ENCODE peak calls at places on chromosome 2, in seven cellular contexts. One of them, this sample, is unnamed.

GRCh38 chr2:202432776-202433175 is 56.6 kb downstream of the BMPR2 start:
- DNase-seq in mesendoderm: no peak
- DNase-seq in H1: no peak
- DNase-seq in neuronal stem cell: no peak
- DNase-seq in H9: no peak
- DNase-seq in trophoblast cell: no peak
- DNase-seq in IMR-90: no peak
- DNase-seq in this sample: no peak

GRCh38 chr2:231951452-231951851 is 10.1 kb upstream of the DIS3L2 start:
- DNase-seq in trophoblast cell: no peak
- DNase-seq in mesendoderm: no peak
- DNase-seq in IMR-90: no peak
- DNase-seq in H1: no peak
- DNase-seq in H9: no peak
- DNase-seq in neuronal stem cell: no peak
- DNase-seq in this sample: no peak

GRCh38 chr2:15839461-15840124 is 100.8 kb upstream of the MYCN start:
- DNase-seq in IMR-90: no peak
- DNase-seq in trophoblast cell: no peak
- DNase-seq in H1: no peak
- DNase-seq in H9: no peak
- DNase-seq in mesendoderm: no peak
- DNase-seq in neuronal stem cell: no peak
- DNase-seq in this sample: no peak

GRCh38 chr2:10221976-10222870 is 80.5 kb upstream of the HPCAL1 start:
- DNase-seq in neuronal stem cell: no peak
- DNase-seq in H1: no peak
- DNase-seq in trophoblast cell: no peak
- DNase-seq in H9: no peak
- DNase-seq in IMR-90: no peak
- DNase-seq in mesendoderm: no peak
- DNase-seq in this sample: no peak

GRCh38 chr2:113172721-113173562 is 829 bp upstream of the PSD4 start:
- DNase-seq in trophoblast cell: no peak
- DNase-seq in IMR-90: no peak
- DNase-seq in neuronal stem cell: no peak
- DNase-seq in H1: no peak
- DNase-seq in H9: no peak
- DNase-seq in mesendoderm: no peak
- DNase-seq in this sample: no peak

GRCh38 chr2:166568409-166568808 is 74.4 kb upstream of the SCN7A start:
- DNase-seq in neuronal stem cell: no peak
- DNase-seq in H9: no peak
- DNase-seq in IMR-90: no peak
- DNase-seq in trophoblast cell: no peak
- DNase-seq in H1: no peak
- DNase-seq in mesendoderm: no peak
- DNase-seq in this sample: no peak

GRCh38 chr2:63903003-63903402 is 61.3 kb downstream of the UGP2 start:
- DNase-seq in mesendoderm: no peak
- DNase-seq in neuronal stem cell: no peak
- DNase-seq in IMR-90: peak; percentile 26
- DNase-seq in trophoblast cell: no peak
- DNase-seq in H9: no peak
- DNase-seq in H1: no peak
- DNase-seq in this sample: peak; percentile 17

GRCh38 chr2:68487773-68488355 is 20.5 kb downstream of the APLF start:
- DNase-seq in trophoblast cell: no peak
- DNase-seq in mesendoderm: no peak
- DNase-seq in IMR-90: peak; percentile 53
- DNase-seq in H9: no peak
- DNase-seq in neuronal stem cell: no peak
- DNase-seq in H1: no peak
- DNase-seq in this sample: peak; percentile 44

GRCh38 chr2:182280128-182280527 is 146.7 kb downstream of the PDE1A start:
- DNase-seq in H9: no peak
- DNase-seq in H1: no peak
- DNase-seq in trophoblast cell: no peak
- DNase-seq in IMR-90: peak; percentile 69
- DNase-seq in mesendoderm: no peak
- DNase-seq in neuronal stem cell: no peak
- DNase-seq in this sample: peak; percentile 73

GRCh38 chr2:119225084-119225864 is 1.6 kb downstream of the STEAP3 start:
- DNase-seq in H9: no peak
- DNase-seq in neuronal stem cell: no peak
- DNase-seq in trophoblast cell: no peak
- DNase-seq in mesendoderm: peak; percentile 38
- DNase-seq in IMR-90: peak; percentile 32
- DNase-seq in H1: no peak
- DNase-seq in this sample: no peak

GRCh38 chr2:231926180-231926741 is at the start of gene NPPC:
- DNase-seq in IMR-90: peak; percentile 54
- DNase-seq in H9: peak; percentile 83
- DNase-seq in trophoblast cell: peak; percentile 18
- DNase-seq in H1: peak; percentile 84
- DNase-seq in mesendoderm: peak; percentile 76
- DNase-seq in neuronal stem cell: peak; percentile 81
- DNase-seq in this sample: peak; percentile 46

GRCh38 chr2:24412812-24413211 is 52.5 kb upstream of the ITSN2 start:
- DNase-seq in mesendoderm: no peak
- DNase-seq in H9: no peak
- DNase-seq in H1: no peak
- DNase-seq in IMR-90: no peak
- DNase-seq in trophoblast cell: no peak
- DNase-seq in neuronal stem cell: no peak
- DNase-seq in this sample: no peak

GRCh38 chr2:81650048-81650971 is 1345.8 kb upstream of the LRRTM1 start:
- DNase-seq in H9: no peak
- DNase-seq in H1: no peak
- DNase-seq in mesendoderm: peak; percentile 11
- DNase-seq in neuronal stem cell: no peak
- DNase-seq in IMR-90: peak; percentile 39
- DNase-seq in trophoblast cell: no peak
- DNase-seq in this sample: peak; percentile 3

GRCh38 chr2:81647715-81648114 is 1343.2 kb upstream of the LRRTM1 start:
- DNase-seq in mesendoderm: peak; percentile 5
- DNase-seq in H9: no peak
- DNase-seq in neuronal stem cell: no peak
- DNase-seq in IMR-90: no peak
- DNase-seq in H1: no peak
- DNase-seq in trophoblast cell: no peak
- DNase-seq in this sample: no peak

GRCh38 chr2:81645750-81646301 is 1341.3 kb upstream of the LRRTM1 start:
- DNase-seq in H9: no peak
- DNase-seq in neuronal stem cell: no peak
- DNase-seq in H1: no peak
- DNase-seq in IMR-90: no peak
- DNase-seq in trophoblast cell: no peak
- DNase-seq in mesendoderm: no peak
- DNase-seq in this sample: no peak

DNA sequence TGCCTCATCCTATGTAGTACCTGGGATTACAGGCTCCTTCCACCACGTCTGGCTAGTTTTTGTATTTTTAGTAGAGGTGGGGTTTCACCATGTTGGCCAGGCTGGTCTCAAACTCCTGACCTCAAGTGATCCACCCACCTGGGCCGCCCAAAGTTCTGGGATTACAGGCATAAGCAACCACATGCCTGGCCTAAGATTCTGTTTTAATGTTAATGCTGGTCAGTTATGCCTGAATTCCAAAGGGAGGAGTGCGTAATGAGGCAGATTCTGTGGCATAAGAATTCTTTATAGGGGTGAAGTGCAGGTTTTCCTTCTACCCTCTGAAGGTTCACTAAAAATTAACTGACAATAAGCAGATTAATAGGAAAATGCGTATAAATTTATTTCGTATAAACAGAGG is 1343.8 kb upstream of the LRRTM1 start:
- DNase-seq in H1: peak; percentile 44
- DNase-seq in H9: peak; percentile 52
- DNase-seq in neuronal stem cell: no peak
- DNase-seq in trophoblast cell: no peak
- DNase-seq in IMR-90: no peak
- DNase-seq in mesendoderm: peak; percentile 25
- DNase-seq in this sample: no peak
- H3K4ac ChIP-seq in H1: no peak overlapping the region
- H3K4ac ChIP-seq in H9: no peak overlapping the region
- H3K4ac ChIP-seq in neuronal stem cell: no peak overlapping the region
- H3K4ac ChIP-seq in trophoblast cell: no peak overlapping the region
- H3K4ac ChIP-seq in IMR-90: no peak overlapping the region
- H3K4ac ChIP-seq in mesendoderm: no peak overlapping the region
- H3K4ac ChIP-seq in this sample: no peak overlapping the region

GRCh38 chr2:218030409-218031195 is 27.8 kb upstream of the TNS1 start:
- DNase-seq in H1: peak; percentile 37
- DNase-seq in IMR-90: no peak
- DNase-seq in neuronal stem cell: no peak
- DNase-seq in trophoblast cell: no peak
- DNase-seq in H9: no peak
- DNase-seq in mesendoderm: no peak
- DNase-seq in this sample: no peak

GRCh38 chr2:218027426-218028188 is 24.8 kb upstream of the TNS1 start:
- DNase-seq in mesendoderm: no peak
- DNase-seq in H9: peak; percentile 20
- DNase-seq in H1: peak; percentile 40
- DNase-seq in neuronal stem cell: no peak
- DNase-seq in IMR-90: no peak
- DNase-seq in trophoblast cell: no peak
- DNase-seq in this sample: no peak

GRCh38 chr2:218029366-218030360 is 26.9 kb upstream of the TNS1 start:
- DNase-seq in mesendoderm: no peak
- DNase-seq in H1: peak; percentile 26
- DNase-seq in H9: peak; percentile 19
- DNase-seq in neuronal stem cell: no peak
- DNase-seq in IMR-90: peak; percentile 26
- DNase-seq in trophoblast cell: no peak
- DNase-seq in this sample: peak; percentile 28

GRCh38 chr2:218028189-218028495 is 25.3 kb upstream of the TNS1 start:
- DNase-seq in trophoblast cell: no peak
- DNase-seq in H1: no peak
- DNase-seq in neuronal stem cell: no peak
- DNase-seq in IMR-90: no peak
- DNase-seq in H9: peak; percentile 15
- DNase-seq in mesendoderm: no peak
- DNase-seq in this sample: no peak

GRCh38 chr2:218028562-218029348 is 26.0 kb upstream of the TNS1 start:
- DNase-seq in neuronal stem cell: no peak
- DNase-seq in mesendoderm: no peak
- DNase-seq in trophoblast cell: no peak
- DNase-seq in IMR-90: no peak
- DNase-seq in H9: peak; percentile 10
- DNase-seq in H1: peak; percentile 37
- DNase-seq in this sample: no peak
- H2BK5ac ChIP-seq in neuronal stem cell: no peak overlapping the region
- H2BK5ac ChIP-seq in mesendoderm: no peak overlapping the region
- H2BK5ac ChIP-seq in trophoblast cell: no peak overlapping the region
- H2BK5ac ChIP-seq in IMR-90: no peak overlapping the region
- H2BK5ac ChIP-seq in H9: no peak overlapping the region
- H2BK5ac ChIP-seq in H1: no peak overlapping the region
- H2BK5ac ChIP-seq in this sample: no peak overlapping the region

GRCh38 chr2:241739651-241740050 is 5.2 kb downstream of the D2HGDH start:
- DNase-seq in H1: no peak
- DNase-seq in neuronal stem cell: no peak
- DNase-seq in IMR-90: peak; percentile 86
- DNase-seq in trophoblast cell: no peak
- DNase-seq in H9: no peak
- DNase-seq in mesendoderm: no peak
- DNase-seq in this sample: peak; percentile 38
- H4K8ac ChIP-seq in H1: no peak overlapping the region
- H4K8ac ChIP-seq in neuronal stem cell: no peak overlapping the region
- H4K8ac ChIP-seq in IMR-90: no peak overlapping the region
- H4K8ac ChIP-seq in trophoblast cell: no peak overlapping the region
- H4K8ac ChIP-seq in H9: no peak overlapping the region
- H4K8ac ChIP-seq in mesendoderm: no peak overlapping the region
- H4K8ac ChIP-seq in this sample: no peak overlapping the region

DNA sequence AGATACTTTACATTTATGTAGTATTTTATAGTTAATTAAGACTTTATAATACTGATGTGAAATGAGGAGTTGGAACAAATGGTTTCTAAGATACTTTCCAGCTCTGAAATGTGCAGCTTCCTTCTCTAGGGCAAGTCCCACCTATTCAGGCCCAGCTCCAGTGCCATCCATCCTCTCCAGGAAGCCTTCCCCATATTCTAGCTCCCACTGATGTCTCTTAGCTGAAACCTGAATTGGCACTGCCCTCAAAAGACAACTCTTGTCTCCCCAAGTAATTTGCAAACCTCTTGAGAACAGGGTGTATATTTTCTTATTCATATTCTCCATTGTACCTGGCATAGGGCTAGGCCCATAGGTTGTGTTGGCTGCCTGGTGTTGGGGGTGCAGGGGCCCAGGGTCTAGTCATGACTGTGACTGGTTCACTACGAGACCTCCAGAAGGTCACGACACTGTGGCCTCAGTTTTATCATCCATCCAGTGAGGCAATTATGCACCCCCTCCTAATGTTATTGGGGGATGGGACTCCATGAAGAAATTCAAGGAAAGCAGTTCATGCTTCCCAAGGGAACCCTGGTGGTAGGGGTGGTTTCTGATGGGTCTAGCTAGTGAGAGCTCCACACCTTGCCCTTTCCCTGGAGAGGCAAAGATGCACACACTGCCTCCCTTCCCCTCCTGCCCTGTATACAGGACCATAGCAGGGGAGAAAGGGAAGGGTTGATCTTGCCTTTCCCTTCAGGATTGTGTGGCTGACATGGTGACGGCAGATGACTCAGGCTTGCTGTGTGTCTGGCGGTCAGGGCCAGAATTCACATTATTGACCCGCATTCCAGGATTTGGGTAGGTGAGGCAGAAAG is 2.8 kb downstream of the WDR54 start:
- DNase-seq in neuronal stem cell: no peak
- DNase-seq in IMR-90: no peak
- DNase-seq in trophoblast cell: peak; percentile 61
- DNase-seq in H9: no peak
- DNase-seq in mesendoderm: peak; percentile 64
- DNase-seq in H1: no peak
- DNase-seq in this sample: no peak
- H3K4ac ChIP-seq in neuronal stem cell: no peak overlapping the region
- H3K4ac ChIP-seq in IMR-90: no peak overlapping the region
- H3K4ac ChIP-seq in trophoblast cell: no peak overlapping the region
- H3K4ac ChIP-seq in H9: no peak overlapping the region
- H3K4ac ChIP-seq in mesendoderm: no peak overlapping the region
- H3K4ac ChIP-seq in H1: no peak overlapping the region
- H3K4ac ChIP-seq in this sample: no peak overlapping the region

GRCh38 chr2:160472839-160473251 is 20.8 kb downstream of the RBMS1 start:
- DNase-seq in H9: no peak
- DNase-seq in neuronal stem cell: no peak
- DNase-seq in IMR-90: peak; percentile 94
- DNase-seq in mesendoderm: no peak
- DNase-seq in trophoblast cell: no peak
- DNase-seq in H1: no peak
- DNase-seq in this sample: peak; percentile 90
- H2BK5ac ChIP-seq in H9: no peak overlapping the region
- H2BK5ac ChIP-seq in neuronal stem cell: no peak overlapping the region
- H2BK5ac ChIP-seq in IMR-90: peak overlapping the region; percentile 93
- H2BK5ac ChIP-seq in mesendoderm: no peak overlapping the region
- H2BK5ac ChIP-seq in trophoblast cell: no peak overlapping the region
- H2BK5ac ChIP-seq in H1: no peak overlapping the region
- H2BK5ac ChIP-seq in this sample: no peak overlapping the region

This sample was measured in mesenchymal stem cell.